ENCODE peak calls at places on chromosomes 4 and X, in nine cellular contexts. G is GM23338; Y is IMR-90; K is ascending aorta; F is psoas muscle; X is uterus; Q is CD8-positive, alpha-beta memory T cell; L is Jurkat, Clone E6-1; A is choroid plexus epithelial cell. M is an unnamed sample.
A peak's percentile ranks its signal among the peaks of the same experiment; 100 is the strongest.

GRCh38 chr4:128056396-128056795 is 4.7 kb upstream of the LARP1B start:
- DNase-seq in Q (no peak), L (no peak), Y (no peak), G (no peak), K (no peak), A (no peak), F (no peak), X (no peak), M (no peak)

GRCh38 chr4:168524006-168524405 is 27.2 kb downstream of the PALLD start:
- DNase-seq in Y (peak; percentile 88), X (no peak), A (peak; percentile 86), K (no peak), L (no peak), F (no peak), Q (no peak), G (no peak), M (no peak)

GRCh38 chrX:10631416-10632145 is 11.2 kb upstream of the MID1 start:
- DNase-seq in A (no peak), X (no peak), Q (no peak), L (no peak), F (no peak), K (no peak), Y (peak; percentile 54), G (no peak), M (no peak)

GRCh38 chrX:84340981-84341380 is 153.0 kb upstream of the RPS6KA6 start:
- DNase-seq in L (no peak), Q (no peak), A (peak; percentile 42), K (no peak), Y (peak; percentile 61), X (no peak), F (no peak), G (no peak), M (no peak)

GRCh38 chr4:5863461-5864113 is 29.3 kb downstream of the CRMP1 start:
- DNase-seq in X (no peak), A (peak; percentile 93), L (peak; percentile 51), F (no peak), K (no peak), Q (no peak), G (peak; percentile 46), Y (peak; percentile 96), M (no peak)

GRCh38 chr4:98662619-98663225 is 4.3 kb upstream of the TSPAN5 start:
- DNase-seq in X (no peak), G (peak; percentile 75), K (no peak), F (no peak), Q (peak; percentile 39), Y (peak; percentile 9), A (no peak), L (peak; percentile 68), M (no peak)

GRCh38 chr4:119103263-119103662 is 32.4 kb upstream of the MYOZ2 start:
- DNase-seq in Q (no peak), F (peak; percentile 58), Y (peak; percentile 99), L (no peak), X (no peak), G (peak; percentile 51), A (peak; percentile 98), K (no peak), M (peak; percentile 61)

GRCh38 chr4:54440394-54441223 is 211.5 kb downstream of the PDGFRA start:
- DNase-seq in Q (no peak), L (peak; percentile 17), Y (peak; percentile 34), X (no peak), G (peak; percentile 66), A (peak; percentile 71), F (no peak), K (no peak), M (no peak)

GRCh38 chr4:162115323-162115722 is 48.5 kb downstream of the FSTL5 start:
- DNase-seq in K (no peak), Y (no peak), X (no peak), Q (no peak), L (no peak), A (peak; percentile 5), G (no peak), F (no peak), M (no peak)

GRCh38 chrX:107736781-107737531 is 38.6 kb downstream of the TSC22D3 start:
- DNase-seq in Q (no peak), X (no peak), F (no peak), L (no peak), K (no peak), A (peak; percentile 64), Y (no peak), G (peak; percentile 38), M (no peak)

GRCh38 chr4:6907658-6908191 is 1.9 kb upstream of the TBC1D14 start:
- DNase-seq in K (no peak), X (no peak), L (no peak), G (peak; percentile 78), F (no peak), A (peak; percentile 43), Q (no peak), Y (no peak), M (peak; percentile 79)

GRCh38 chr4:148776944-148777343 is 334.7 kb upstream of the NR3C2 start:
- DNase-seq in X (no peak), Q (no peak), A (peak; percentile 67), F (no peak), K (no peak), Y (peak; percentile 81), L (no peak), G (peak; percentile 3), M (no peak)

GRCh38 chrX:129717902-129718301 is 20.9 kb upstream of the XPNPEP2 start:
- DNase-seq in X (peak; percentile 66), A (peak; percentile 79), G (no peak), F (no peak), Q (no peak), L (no peak), Y (peak; percentile 78), K (no peak), M (no peak)

GRCh38 chr4:139988863-139989765 is 164.9 kb downstream of the MAML3 start:
- DNase-seq in A (peak; percentile 93), F (no peak), Y (peak; percentile 97), K (peak; percentile 33), G (peak; percentile 67), Q (no peak), L (no peak), X (peak; percentile 73), M (no peak)

GRCh38 chrX:1323315-1323714 is 13.3 kb upstream of the IL3RA start:
- DNase-seq in A (peak; percentile 22), K (no peak), Y (no peak), L (peak; percentile 55), Q (peak; percentile 27), G (peak; percentile 85), X (no peak), F (no peak), M (peak; percentile 70)

GRCh38 chr4:183082053-183082452 is 17.0 kb upstream of the WWC2 start:
- DNase-seq in G (no peak), Y (no peak), F (no peak), X (no peak), L (no peak), A (no peak), K (no peak), Q (no peak), M (no peak)

GRCh38 chrX:140501940-140502468 is 2.9 kb downstream of the SOX3 start:
- DNase-seq in Y (no peak), X (no peak), G (peak; percentile 53), K (no peak), L (no peak), F (no peak), Q (no peak), A (no peak), M (no peak)
- H3K4me3 ChIP-seq in Y (no peak overlapping the region), X (no peak overlapping the region), G (peak overlapping the region; percentile 62), K (no peak overlapping the region), L (no peak overlapping the region), F (no peak overlapping the region), Q (no peak overlapping the region), A (no peak overlapping the region), M (no peak overlapping the region)

DNA sequence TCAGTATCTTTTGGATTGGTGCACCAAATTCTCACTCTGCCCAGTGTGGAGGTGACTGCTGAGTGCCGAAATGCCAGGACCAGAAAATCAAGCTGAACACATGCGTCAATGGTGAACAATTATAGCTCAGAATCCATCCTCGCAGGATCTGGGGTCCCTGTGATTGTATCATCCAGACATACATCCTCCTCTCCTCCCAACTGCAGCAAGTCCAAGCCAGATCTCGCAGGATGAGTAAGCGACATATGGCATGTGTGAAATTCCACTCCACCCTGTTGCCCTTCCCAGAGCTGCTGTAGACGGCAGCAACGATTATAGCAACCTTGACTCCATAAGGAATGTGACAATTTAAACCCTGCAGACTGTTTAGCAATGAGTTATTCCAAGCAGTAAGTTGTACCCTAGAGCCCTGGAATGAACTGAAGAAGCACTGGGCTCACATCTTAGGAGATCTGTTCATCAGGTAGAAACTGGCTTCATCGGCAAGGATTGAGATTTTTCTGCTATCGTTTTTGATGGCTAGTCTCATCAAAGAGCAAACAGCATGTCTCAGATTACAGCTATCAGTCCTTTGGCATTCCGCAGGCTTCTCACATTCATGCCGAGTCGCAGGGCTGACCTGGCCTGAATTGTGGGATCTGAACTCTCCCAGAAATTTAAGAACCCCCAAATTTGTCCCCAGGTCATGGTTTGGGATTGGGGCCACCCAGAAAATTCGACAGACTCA is 35.5 kb upstream of the SORBS2 start:
- DNase-seq in G (peak; percentile 69), Q (no peak), A (peak; percentile 77), F (no peak), L (no peak), Y (peak; percentile 73), X (no peak), K (no peak), M (no peak)
- H3K4me3 ChIP-seq in G (no peak overlapping the region), Q (no peak overlapping the region), A (no peak overlapping the region), F (no peak overlapping the region), L (no peak overlapping the region), Y (no peak overlapping the region), X (no peak overlapping the region), K (no peak overlapping the region), M (no peak overlapping the region)

GRCh38 chr4:108118505-108118904 is 50.2 kb downstream of the LEF1 start:
- DNase-seq in K (no peak), G (no peak), L (no peak), X (no peak), F (no peak), Q (no peak), A (peak; percentile 13), Y (no peak), M (no peak)
- H3K4me3 ChIP-seq in K (no peak overlapping the region), G (no peak overlapping the region), L (no peak overlapping the region), X (no peak overlapping the region), F (no peak overlapping the region), Q (no peak overlapping the region), A (no peak overlapping the region), Y (no peak overlapping the region), M (no peak overlapping the region)

GRCh38 chr4:156578713-156579112 is 392.9 kb downstream of the PDGFC start:
- DNase-seq in K (no peak), X (no peak), L (no peak), A (no peak), Q (no peak), F (no peak), G (no peak), Y (no peak), M (no peak)

GRCh38 chr4:156583265-156583664 is 388.3 kb downstream of the PDGFC start:
- DNase-seq in G (no peak), X (no peak), A (no peak), L (no peak), K (no peak), Y (no peak), F (no peak), Q (no peak), M (no peak)

GRCh38 chr4:156584100-156584499 is 387.5 kb downstream of the PDGFC start:
- DNase-seq in Y (no peak), G (no peak), F (no peak), Q (no peak), K (no peak), X (no peak), L (no peak), A (no peak), M (no peak)

GRCh38 chr4:156581693-156582092 is 389.9 kb downstream of the PDGFC start:
- DNase-seq in F (no peak), L (no peak), Q (no peak), X (no peak), Y (no peak), A (no peak), K (no peak), G (no peak), M (no peak)

GRCh38 chr4:156581282-156581681 is 390.3 kb downstream of the PDGFC start:
- DNase-seq in Q (no peak), F (no peak), Y (no peak), G (no peak), L (no peak), K (no peak), A (no peak), X (no peak), M (no peak)
- H3K4me3 ChIP-seq in Q (no peak overlapping the region), F (no peak overlapping the region), Y (no peak overlapping the region), G (no peak overlapping the region), L (no peak overlapping the region), K (peak overlapping the region; percentile 20), A (no peak overlapping the region), X (no peak overlapping the region), M (no peak overlapping the region)

M was measured in mucosa of descending colon.